ENCODE peak calls at places on chromosomes 5 and 9, in five cellular contexts. G, N, J, W and H are unnamed samples.

GRCh38 chr9:109742759-109743388 is 37.1 kb upstream of the PALM2AKAP2 start:
- DNase-seq in G (no peak), N (no peak), J (no peak), W (peak), H (no peak)

GRCh38 chr9:130995399-130995941 is 13.5 kb upstream of the LAMC3 start:
- DNase-seq in G (peak), N (no peak), J (peak), W (peak), H (no peak)

GRCh38 chr5:94618029-94618492 is 343 bp downstream of the KIAA0825 start:
- DNase-seq in G (peak), N (peak), J (peak), W (peak), H (no peak)

GRCh38 chr9:107491081-107492053 is 1.8 kb upstream of the KLF4 start:
- DNase-seq in G (no peak), N (no peak), J (no peak), W (peak), H (no peak)

GRCh38 chr9:130451004-130451390 is 6.2 kb downstream of the ASS1 start:
- DNase-seq in G (no peak), N (no peak), J (no peak), W (no peak), H (no peak)

GRCh38 chr9:16396389-16396788 is 474.1 kb downstream of the BNC2 start:
- DNase-seq in G (no peak), N (no peak), J (no peak), W (no peak), H (no peak)

GRCh38 chr9:28774433-28775029 is 1201.2 kb upstream of the C9orf72 start:
- DNase-seq in G (peak), N (no peak), J (no peak), W (peak), H (no peak)

GRCh38 chr9:88387733-88388202 is 476 bp upstream of the SPIN1 start:
- DNase-seq in G (peak), N (peak), J (peak), W (peak), H (peak)

GRCh38 chr5:121503111-121503840 is 348.4 kb upstream of the FTMT start:
- DNase-seq in G (peak), N (no peak), J (no peak), W (peak), H (no peak)

GRCh38 chr5:122151640-122152039 is 22.3 kb downstream of the ZNF474 start:
- DNase-seq in G (no peak), N (no peak), J (peak), W (peak), H (no peak)

GRCh38 chr5:127562252-127562651 is 44.8 kb downstream of the PRRC1 start:
- DNase-seq in G (peak), N (no peak), J (no peak), W (peak), H (no peak)

GRCh38 chr5:43312699-43313034 is 545 bp downstream of the HMGCS1 start:
- DNase-seq in G (no peak), N (no peak), J (peak), W (no peak), H (no peak)

GRCh38 chr5:140113180-140113698 is 670 bp upstream of the PURA start:
- DNase-seq in G (no peak), N (peak), J (no peak), W (peak), H (peak)

GRCh38 chr9:21812415-21812814 is 10.0 kb downstream of the MTAP start:
- DNase-seq in G (no peak), N (no peak), J (no peak), W (no peak), H (no peak)

GRCh38 chr9:10604927-10605326 is 7.9 kb downstream of the PTPRD start:
- DNase-seq in G (no peak), N (no peak), J (no peak), W (no peak), H (no peak)

GRCh38 chr5:149425729-149426128 is 46.6 kb upstream of the IL17B start:
- DNase-seq in G (no peak), N (no peak), J (no peak), W (no peak), H (no peak)

GRCh38 chr5:36300927-36301540 is 668 bp downstream of the RANBP3L start:
- DNase-seq in G (no peak), N (no peak), J (no peak), W (peak), H (no peak)

GRCh38 chr5:42377496-42377895 is 45.7 kb upstream of the GHR start:
- DNase-seq in G (no peak), N (no peak), J (no peak), W (no peak), H (no peak)

GRCh38 chr5:56319281-56320242 is 86.4 kb upstream of the ANKRD55 start:
- DNase-seq in G (no peak), N (no peak), J (peak), W (no peak), H (no peak)

GRCh38 chr5:153659337-153659736 is 168.9 kb downstream of the GRIA1 start:
- DNase-seq in G (no peak), N (no peak), J (peak), W (peak), H (no peak)

GRCh38 chr5:6105350-6105749 is 273.0 kb downstream of the MED10 start:
- DNase-seq in G (no peak), N (no peak), J (no peak), W (no peak), H (no peak)

GRCh38 chr5:135195267-135195603 is 161.2 kb upstream of the PITX1 start:
- DNase-seq in G (no peak), N (no peak), J (no peak), W (no peak), H (no peak)

GRCh38 chr9:20621553-20622329 is 558 bp downstream of the MLLT3 start:
- DNase-seq in G (no peak), N (peak), J (no peak), W (peak), H (peak)